ENCODE peak calls at places on chromosome 2, in nine cellular contexts. P is SW480; L is astrocyte of the cerebellum; O is ovary; Z is cardiac fibroblast; N is hepatic stellate cell; H is stimulated activated CD8-positive, alpha-beta memory T cell treated with anti-CD3 and anti-CD28 coated beads, Interleukin-2, amount 100 ng/mL, for 1 hour; T is astrocyte; R is fibroblast of mammary gland. E is an unnamed sample.

GRCh38 chr2:23393722-23394121 is 8.7 kb downstream of the KLHL29 start:
- DNase-seq in P (no peak), L (no peak), O (no peak), Z (no peak), N (no peak), H (no peak), T (no peak), R (no peak), E (no peak)

GRCh38 chr2:38074775-38075435 is 1.0 kb downstream of the CYP1B1 start:
- DNase-seq in P (no peak), L (no peak), O (peak), Z (peak), N (peak), H (no peak), T (peak), R (peak), E (no peak)

GRCh38 chr2:174023591-174024523 is 58.7 kb upstream of the SP3 start:
- DNase-seq in P (peak), L (peak), O (no peak), Z (peak), N (no peak), H (no peak), T (peak), R (peak), E (no peak)

GRCh38 chr2:219309278-219309677 is at the start of gene PTPRN:
- DNase-seq in P (no peak), L (no peak), O (no peak), Z (peak), N (no peak), H (no peak), T (peak), R (peak), E (no peak)

GRCh38 chr2:46446871-46447568 is 32.3 kb upstream of the TMEM247 start:
- DNase-seq in P (no peak), L (no peak), O (no peak), Z (peak), N (no peak), H (no peak), T (no peak), R (peak), E (no peak)

GRCh38 chr2:202122975-202123765 is 50.1 kb downstream of the KIAA2012 start:
- DNase-seq in P (no peak), L (no peak), O (peak), Z (no peak), N (no peak), H (no peak), T (no peak), R (no peak), E (no peak)

GRCh38 chr2:232927041-232927792 is 57.2 kb downstream of the SNORC start:
- DNase-seq in P (no peak), L (no peak), O (no peak), Z (peak), N (peak), H (no peak), T (no peak), R (peak), E (no peak)

GRCh38 chr2:45922577-45922988 is 271.1 kb downstream of the PRKCE start:
- DNase-seq in P (no peak), L (no peak), O (no peak), Z (peak), N (no peak), H (no peak), T (peak), R (no peak), E (no peak)

GRCh38 chr2:83615491-83615890 is 843.6 kb downstream of the SUCLG1 start:
- DNase-seq in P (no peak), L (no peak), O (no peak), Z (no peak), N (no peak), H (no peak), T (no peak), R (no peak), E (no peak)

GRCh38 chr2:108560241-108560811 is 26.1 kb downstream of the LIMS1 start:
- DNase-seq in P (no peak), L (no peak), O (no peak), Z (no peak), N (no peak), H (no peak), T (no peak), R (no peak), E (no peak)

GRCh38 chr2:10254373-10255188 is 48.1 kb upstream of the HPCAL1 start:
- DNase-seq in P (no peak), L (no peak), O (no peak), Z (no peak), N (no peak), H (no peak), T (peak), R (peak), E (no peak)

GRCh38 chr2:164110518-164110917 is 374.7 kb upstream of the FIGN start:
- DNase-seq in P (no peak), L (no peak), O (no peak), Z (no peak), N (no peak), H (no peak), T (no peak), R (no peak), E (no peak)

GRCh38 chr2:68367918-68368656 is 3.0 kb downstream of the PLEK start:
- DNase-seq in P (no peak), L (no peak), O (no peak), Z (no peak), N (no peak), H (no peak), T (no peak), R (no peak), E (no peak)

GRCh38 chr2:46118656-46119338 is 178.4 kb upstream of the EPAS1 start:
- DNase-seq in P (no peak), L (no peak), O (no peak), Z (peak), N (no peak), H (no peak), T (peak), R (no peak), E (no peak)

GRCh38 chr2:64859208-64860161 is 129.7 kb upstream of the SLC1A4 start:
- DNase-seq in P (peak), L (peak), O (peak), Z (peak), N (peak), H (no peak), T (peak), R (peak), E (no peak)

GRCh38 chr2:157468931-157469708 is 25.2 kb upstream of the CYTIP start:
- DNase-seq in P (no peak), L (no peak), O (no peak), Z (peak), N (peak), H (no peak), T (peak), R (peak), E (no peak)

GRCh38 chr2:96869281-96869823 is 528 bp downstream of the SEMA4C start:
- DNase-seq in P (peak), L (peak), O (peak), Z (peak), N (peak), H (no peak), T (peak), R (peak), E (no peak)

GRCh38 chr2:42138163-42139016 is 30.8 kb upstream of the EML4 start:
- DNase-seq in P (peak), L (peak), O (no peak), Z (peak), N (peak), H (no peak), T (peak), R (peak), E (no peak)

GRCh38 chr2:103819599-103819998 is 1034.3 kb upstream of the POU3F3 start:
- DNase-seq in P (no peak), L (no peak), O (no peak), Z (no peak), N (no peak), H (no peak), T (no peak), R (no peak), E (no peak)

GRCh38 chr2:128376241-128377041 is 57.8 kb upstream of the HS6ST1 start:
- DNase-seq in P (peak), L (no peak), O (no peak), Z (no peak), N (no peak), H (no peak), T (no peak), R (peak), E (no peak)

GRCh38 chr2:241002275-241003046 is 4.0 kb downstream of the SNED1 start:
- DNase-seq in P (no peak), L (no peak), O (no peak), Z (no peak), N (no peak), H (no peak), T (no peak), R (no peak), E (no peak)